ENCODE peak calls at places on chromosomes 4 and X, in four cellular contexts. One of them, this sample, is unnamed.
A peak's percentile ranks its signal among the peaks of the same experiment; 100 is the strongest.

GRCh38 chr4:56424697-56425514 is 10.5 kb downstream of the PPAT start:
- DNase-seq in memory B cell: no peak
- DNase-seq in CD4-positive, CD25-positive, alpha-beta regulatory T cell: peak; percentile 64
- DNase-seq in HT-29: peak; percentile 53
- DNase-seq in this sample: peak; percentile 11

GRCh38 chrX:154444001-154444754 is at the start of gene FAM50A:
- DNase-seq in memory B cell: peak; percentile 63
- DNase-seq in CD4-positive, CD25-positive, alpha-beta regulatory T cell: peak; percentile 71
- DNase-seq in HT-29: peak; percentile 69
- DNase-seq in this sample: peak; percentile 83

GRCh38 chrX:74613350-74614192 is 853 bp downstream of the RLIM start:
- DNase-seq in memory B cell: no peak
- DNase-seq in CD4-positive, CD25-positive, alpha-beta regulatory T cell: peak; percentile 19
- DNase-seq in HT-29: peak; percentile 38
- DNase-seq in this sample: peak; percentile 11

GRCh38 chrX:10415704-10416001 is 204.7 kb downstream of the MID1 start:
- DNase-seq in memory B cell: no peak
- DNase-seq in CD4-positive, CD25-positive, alpha-beta regulatory T cell: no peak
- DNase-seq in HT-29: no peak
- DNase-seq in this sample: no peak

GRCh38 chr4:153705743-153706468 is 21.8 kb downstream of the TLR2 start:
- DNase-seq in memory B cell: no peak
- DNase-seq in CD4-positive, CD25-positive, alpha-beta regulatory T cell: peak; percentile 37
- DNase-seq in HT-29: no peak
- DNase-seq in this sample: no peak

GRCh38 chrX:13334491-13334890 is 14.6 kb upstream of the ATXN3L start:
- DNase-seq in memory B cell: no peak
- DNase-seq in CD4-positive, CD25-positive, alpha-beta regulatory T cell: no peak
- DNase-seq in HT-29: no peak
- DNase-seq in this sample: no peak

GRCh38 chrX:45756562-45756961 is 555.9 kb upstream of the DIPK2B start:
- DNase-seq in memory B cell: no peak
- DNase-seq in CD4-positive, CD25-positive, alpha-beta regulatory T cell: no peak
- DNase-seq in HT-29: no peak
- DNase-seq in this sample: no peak

GRCh38 chr4:77821775-77822174 is 2.6 kb upstream of the CNOT6L start:
- DNase-seq in memory B cell: no peak
- DNase-seq in CD4-positive, CD25-positive, alpha-beta regulatory T cell: peak; percentile 86
- DNase-seq in HT-29: no peak
- DNase-seq in this sample: no peak

GRCh38 chrX:68995780-68996551 is 167.1 kb downstream of the EFNB1 start:
- DNase-seq in memory B cell: no peak
- DNase-seq in CD4-positive, CD25-positive, alpha-beta regulatory T cell: no peak
- DNase-seq in HT-29: peak; percentile 90
- DNase-seq in this sample: no peak

GRCh38 chr4:144489831-144490230 is 156.1 kb upstream of the HHIP start:
- DNase-seq in memory B cell: no peak
- DNase-seq in CD4-positive, CD25-positive, alpha-beta regulatory T cell: no peak
- DNase-seq in HT-29: no peak
- DNase-seq in this sample: no peak

GRCh38 chr4:110128092-110128989 is 70.1 kb downstream of the ELOVL6 start:
- DNase-seq in memory B cell: no peak
- DNase-seq in CD4-positive, CD25-positive, alpha-beta regulatory T cell: no peak
- DNase-seq in HT-29: no peak
- DNase-seq in this sample: no peak